ENCODE peak calls at places on chromosomes 3 and 15, in five cellular contexts. M, W, A, N and E are unnamed samples.
A peak's percentile ranks its signal among the peaks of the same experiment; 100 is the strongest.

GRCh38 chr3:150255416-150255815 is 152.7 kb upstream of the TSC22D2 start:
- DNase-seq in M (peak; percentile 69), W (no peak), A (no peak), N (no peak), E (no peak)

GRCh38 chr3:13877911-13878710 is 1.8 kb downstream of the WNT7A start:
- DNase-seq in M (no peak), W (peak; percentile 64), A (no peak), N (no peak), E (no peak)

GRCh38 chr3:124620600-124621063 is 109.6 kb upstream of the UMPS start:
- DNase-seq in M (no peak), W (no peak), A (no peak), N (peak; percentile 62), E (no peak)

GRCh38 chr3:46903341-46904302 is 26.1 kb downstream of the PTH1R start:
- DNase-seq in M (no peak), W (peak; percentile 15), A (no peak), N (no peak), E (no peak)

GRCh38 chr3:59812778-59813558 is 763.1 kb upstream of the CFAP20DC start:
- DNase-seq in M (no peak), W (no peak), A (no peak), N (no peak), E (no peak)

GRCh38 chr3:52695798-52696649 is 9.6 kb downstream of the GLT8D1 start:
- DNase-seq in M (no peak), W (no peak), A (no peak), N (no peak), E (no peak)

GRCh38 chr3:101842245-101842934 is 6.9 kb upstream of the NFKBIZ start:
- DNase-seq in M (no peak), W (no peak), A (no peak), N (no peak), E (no peak)

GRCh38 chr3:16179261-16179660 is 4.8 kb downstream of the GALNT15 start:
- DNase-seq in M (no peak), W (no peak), A (no peak), N (no peak), E (no peak)

GRCh38 chr3:13507247-13507790 is 27.2 kb downstream of the HDAC11 start:
- DNase-seq in M (peak; percentile 10), W (no peak), A (no peak), N (no peak), E (no peak)

GRCh38 chr3:175102161-175102560 is 243.0 kb downstream of the NAALADL2 start:
- DNase-seq in M (no peak), W (no peak), A (no peak), N (no peak), E (no peak)

GRCh38 chr15:35043380-35044095 is 41.6 kb downstream of the NANOGP8 start:
- DNase-seq in M (no peak), W (no peak), A (no peak), N (no peak), E (no peak)

GRCh38 chr15:32885711-32886110 is 167.9 kb downstream of the GREM1 start:
- DNase-seq in M (no peak), W (no peak), A (no peak), N (no peak), E (no peak)

GRCh38 chr3:123411340-123412040 is 37.4 kb downstream of the ADCY5 start:
- DNase-seq in M (peak; percentile 42), W (no peak), A (no peak), N (no peak), E (no peak)

GRCh38 chr3:124492824-124493223 is 237.4 kb upstream of the UMPS start:
- DNase-seq in M (no peak), W (peak; percentile 35), A (no peak), N (peak; percentile 13), E (no peak)

GRCh38 chr15:67140078-67140833 is 74.9 kb downstream of the SMAD3 start:
- DNase-seq in M (no peak), W (no peak), A (no peak), N (peak; percentile 88), E (no peak)

GRCh38 chr15:31296304-31297220 is 30.1 kb upstream of the KLF13 start:
- DNase-seq in M (no peak), W (no peak), A (no peak), N (no peak), E (peak; percentile 0)

GRCh38 chr3:99875573-99875924 is 57.9 kb downstream of the CMSS1 start:
- DNase-seq in M (no peak), W (no peak), A (no peak), N (no peak), E (no peak)

GRCh38 chr3:66662894-66663293 is 162.1 kb upstream of the LRIG1 start:
- DNase-seq in M (no peak), W (no peak), A (no peak), N (no peak), E (no peak)

GRCh38 chr3:51581529-51581928 is 43.0 kb downstream of the RAD54L2 start:
- DNase-seq in M (no peak), W (no peak), A (no peak), N (no peak), E (no peak)

GRCh38 chr3:101495552-101495951 is 17.5 kb downstream of the SENP7 start:
- DNase-seq in M (no peak), W (peak; percentile 35), A (no peak), N (no peak), E (no peak)

GRCh38 chr3:197394464-197395321 is 96.3 kb upstream of the DLG1 start:
- DNase-seq in M (peak; percentile 72), W (no peak), A (peak; percentile 82), N (peak; percentile 96), E (no peak)

GRCh38 chr3:42118762-42119361 is 27.7 kb downstream of the TRAK1 start:
- DNase-seq in M (peak; percentile 14), W (peak; percentile 41), A (no peak), N (peak; percentile 86), E (no peak)

GRCh38 chr15:88250826-88251225 is 5.7 kb downstream of the NTRK3 start:
- DNase-seq in M (no peak), W (no peak), A (no peak), N (no peak), E (no peak)

GRCh38 chr15:78536134-78536533 is 4.1 kb upstream of the PSMA4 start:
- DNase-seq in M (no peak), W (no peak), A (no peak), N (no peak), E (no peak)

GRCh38 chr3:23800731-23801130 is 5.0 kb upstream of the UBE2E1 start:
- DNase-seq in M (no peak), W (no peak), A (no peak), N (peak; percentile 32), E (no peak)

GRCh38 chr3:59578129-59578528 is 528.3 kb upstream of the CFAP20DC start:
- DNase-seq in M (no peak), W (no peak), A (no peak), N (no peak), E (no peak)

GRCh38 chr15:89321521-89322410 is 12.9 kb downstream of the POLG start:
- DNase-seq in M (peak; percentile 61), W (no peak), A (no peak), N (no peak), E (no peak)

GRCh38 chr15:38129531-38130199 is 123.0 kb upstream of the SPRED1 start:
- DNase-seq in M (no peak), W (no peak), A (peak; percentile 99), N (peak; percentile 49), E (peak; percentile 9)

GRCh38 chr3:54304867-54305266 is 182.5 kb downstream of the CACNA2D3 start:
- DNase-seq in M (no peak), W (no peak), A (no peak), N (no peak), E (no peak)

GRCh38 chr15:88655103-88655553 is 16.3 kb downstream of the ISG20 start:
- DNase-seq in M (no peak), W (no peak), A (no peak), N (no peak), E (no peak)

GRCh38 chr3:126743781-126744180 is 39.7 kb downstream of the CHCHD6 start:
- DNase-seq in M (no peak), W (no peak), A (no peak), N (no peak), E (no peak)

GRCh38 chr3:126537116-126537729 is 13.3 kb downstream of the CHST13 start:
- DNase-seq in M (peak; percentile 43), W (peak; percentile 12), A (no peak), N (no peak), E (no peak)

GRCh38 chr3:7917443-7918151 is 584.0 kb upstream of the LMCD1 start:
- DNase-seq in M (no peak), W (no peak), A (no peak), N (no peak), E (no peak)

GRCh38 chr15:73839699-73840098 is 33.7 kb upstream of the TBC1D21 start:
- DNase-seq in M (no peak), W (no peak), A (no peak), N (no peak), E (no peak)

DNA sequence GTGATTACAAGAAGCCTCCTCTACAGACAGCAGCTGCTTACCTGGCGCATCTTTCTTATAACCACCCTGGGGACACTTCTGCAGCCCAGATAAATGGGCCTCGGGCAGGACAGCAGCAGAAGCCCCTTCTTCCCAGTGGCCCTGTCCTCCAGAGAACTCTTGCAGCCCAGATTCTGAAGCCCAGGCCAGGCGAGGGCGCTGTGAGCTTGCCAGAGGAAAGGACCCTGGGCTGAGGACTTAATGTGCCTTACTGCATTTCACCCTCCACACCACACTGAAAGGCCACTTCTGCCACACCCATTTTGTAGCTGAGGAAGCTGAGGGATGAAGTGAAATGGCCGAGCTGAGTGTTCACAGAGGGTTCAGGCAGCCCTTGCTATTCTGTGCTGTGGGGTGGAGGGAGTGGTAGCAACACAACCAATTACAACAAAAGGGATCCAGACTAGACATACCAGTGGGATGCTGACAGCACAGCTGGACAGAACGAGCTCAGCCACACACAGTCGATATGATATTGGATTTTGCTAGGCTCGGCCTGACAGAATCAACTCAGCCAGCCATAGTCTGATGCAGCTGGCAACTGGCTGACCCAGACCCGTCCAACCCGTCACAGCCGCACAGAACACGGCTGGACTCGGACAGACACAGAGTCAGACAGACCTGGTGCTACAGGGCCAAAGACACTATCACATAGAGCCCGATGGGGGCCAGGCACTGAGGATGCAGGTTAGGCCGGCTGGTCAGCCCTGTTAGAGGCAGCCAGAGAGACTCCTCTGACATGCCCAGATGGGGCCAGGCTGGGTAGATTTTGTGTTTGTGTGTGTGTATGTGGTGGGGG is 7.3 kb downstream of the ACOX2 start:
- DNase-seq in M (no peak), W (peak; percentile 86), A (no peak), N (peak; percentile 30), E (peak; percentile 36)
- TF ChIP-seq CTCF in M (no peak), W (no peak), A (peak; percentile 34), N (peak; percentile 36), E (peak; percentile 52)

GRCh38 chr3:28317438-28318022 is 31.0 kb upstream of the ZCWPW2 start:
- DNase-seq in M (no peak), W (no peak), A (no peak), N (peak; percentile 62), E (peak; percentile 10)
- TF ChIP-seq CTCF in M (peak; percentile 32), W (peak; percentile 53), A (peak; percentile 68), N (peak; percentile 54), E (peak; percentile 66)

GRCh38 chr15:53586815-53587214 is 172.6 kb downstream of the WDR72 start:
- DNase-seq in M (no peak), W (peak; percentile 81), A (no peak), N (peak; percentile 37), E (peak; percentile 52)
- TF ChIP-seq CTCF in M (no peak), W (peak; percentile 90), A (no peak), N (peak; percentile 51), E (peak; percentile 77)

DNA sequence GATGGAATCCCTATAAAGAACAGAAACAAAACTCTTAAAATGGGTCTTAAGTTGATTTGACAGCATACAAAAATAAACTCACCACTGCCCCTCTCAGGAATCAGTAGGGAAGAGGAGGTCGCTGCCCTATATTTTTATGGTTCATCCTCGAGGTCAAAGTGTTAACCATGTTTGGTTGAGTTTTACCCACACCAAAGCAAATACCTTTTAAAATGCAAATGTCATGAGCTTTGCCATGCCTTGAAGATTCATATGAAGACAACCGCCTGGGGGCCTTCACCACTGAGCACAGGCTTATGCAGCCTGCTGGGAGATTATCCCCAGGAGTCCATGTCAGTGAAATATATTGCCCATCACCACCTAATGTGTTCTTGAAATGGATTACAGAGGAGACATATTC is 66.1 kb downstream of the GLB1 start:
- DNase-seq in M (no peak), W (no peak), A (no peak), N (peak; percentile 16), E (no peak)
- TF ChIP-seq CTCF in M (no peak), W (no peak), A (no peak), N (no peak), E (peak; percentile 30)